ENCODE peak calls at places on chromosomes 2 and 18, in seven cellular contexts. M, Q, A, E, I, D and B are unnamed samples.

GRCh38 chr2:178870703-178871102 is 63.5 kb upstream of the TTN start:
- DNase-seq in I (peak; percentile 71), A (peak; percentile 17), Q (no peak), E (no peak), D (no peak), M (no peak), B (no peak)

GRCh38 chr18:9135912-9136314 is 668 bp upstream of the ANKRD12 start:
- DNase-seq in I (no peak), E (no peak), D (no peak), M (no peak), A (peak; percentile 67), Q (no peak), B (no peak)

GRCh38 chr18:24395049-24395780 is 2.4 kb downstream of the OSBPL1A start:
- DNase-seq in M (no peak), A (peak; percentile 11), D (no peak), E (no peak), Q (no peak), I (no peak), B (peak; percentile 12)

GRCh38 chr2:15943378-15943851 is 3.1 kb downstream of the MYCN start:
- DNase-seq in E (no peak), M (no peak), A (peak; percentile 18), D (peak; percentile 62), Q (no peak), I (no peak), B (peak; percentile 11)

GRCh38 chr2:219459460-219460311 is 25.0 kb downstream of the SPEG start:
- DNase-seq in Q (peak; percentile 28), D (peak; percentile 64), A (peak; percentile 77), I (peak; percentile 76), M (no peak), E (peak; percentile 20), B (peak; percentile 24)

GRCh38 chr2:158716091-158716815 is 78.9 kb upstream of the DAPL1 start:
- DNase-seq in Q (no peak), D (no peak), A (no peak), M (no peak), E (no peak), I (no peak), B (peak; percentile 24)

GRCh38 chr2:165074884-165075283 is 119.6 kb upstream of the SLC38A11 start:
- DNase-seq in D (no peak), A (peak; percentile 4), M (no peak), I (no peak), Q (no peak), E (no peak), B (no peak)

GRCh38 chr2:221103930-221104329 is 468.2 kb downstream of the EPHA4 start:
- DNase-seq in E (no peak), M (no peak), D (no peak), A (no peak), I (no peak), Q (no peak), B (no peak)

GRCh38 chr2:113080134-113080533 is 12.4 kb downstream of the IL1F10 start:
- DNase-seq in M (no peak), E (peak; percentile 30), I (peak; percentile 60), D (peak; percentile 55), Q (peak; percentile 32), A (peak; percentile 65), B (no peak)

GRCh38 chr2:232111551-232111950 is 150.0 kb downstream of the DIS3L2 start:
- DNase-seq in D (no peak), E (no peak), I (no peak), A (no peak), M (no peak), Q (no peak), B (no peak)

GRCh38 chr2:190947139-190947538 is 66.5 kb downstream of the GLS start:
- DNase-seq in E (no peak), Q (no peak), D (no peak), I (peak; percentile 56), A (no peak), M (no peak), B (no peak)

GRCh38 chr2:113084249-113085000 is 16.7 kb downstream of the IL1F10 start:
- DNase-seq in E (no peak), M (no peak), A (peak; percentile 59), I (no peak), Q (no peak), D (no peak), B (no peak)

GRCh38 chr2:220373878-220374277 is 746.4 kb downstream of the SLC4A3 start:
- DNase-seq in D (no peak), A (no peak), M (no peak), Q (no peak), E (no peak), I (no peak), B (no peak)

GRCh38 chr2:127637725-127638252 is 8.2 kb upstream of the GPR17 start:
- DNase-seq in I (peak; percentile 98), D (no peak), Q (no peak), E (no peak), M (no peak), A (peak; percentile 80), B (peak; percentile 82)

GRCh38 chr18:76149284-76149683 is 345.8 kb downstream of the ZNF516 start:
- DNase-seq in D (no peak), E (no peak), M (no peak), I (no peak), A (no peak), Q (no peak), B (no peak)

GRCh38 chr18:63788447-63789096 is 13.4 kb downstream of the SERPINB7 start:
- DNase-seq in E (no peak), D (no peak), I (peak; percentile 88), M (no peak), A (peak; percentile 90), Q (peak; percentile 43), B (peak; percentile 69)

GRCh38 chr18:55396267-55396905 is 191.6 kb downstream of the TCF4 start:
- DNase-seq in Q (no peak), I (no peak), A (no peak), E (no peak), M (no peak), D (no peak), B (no peak)

GRCh38 chr2:176781570-176782217 is 430.9 kb upstream of the HNRNPA3 start:
- DNase-seq in Q (no peak), I (peak; percentile 21), A (peak; percentile 9), D (no peak), E (no peak), M (no peak), B (no peak)

GRCh38 chr2:24297663-24298062 is 62.7 kb downstream of the ITSN2 start:
- DNase-seq in Q (no peak), A (no peak), I (no peak), E (no peak), D (no peak), M (no peak), B (no peak)

GRCh38 chr2:238026953-238027505 is 33.8 kb upstream of the SCLY start:
- DNase-seq in E (no peak), A (no peak), I (no peak), M (no peak), D (no peak), Q (no peak), B (no peak)

GRCh38 chr18:77866309-77866708 is 616.7 kb downstream of the GALR1 start:
- DNase-seq in D (no peak), E (no peak), A (peak; percentile 12), I (no peak), M (no peak), Q (no peak), B (no peak)

GRCh38 chr18:47737198-47737830 is 193.1 kb downstream of the SMAD2 start:
- DNase-seq in E (no peak), D (no peak), A (no peak), I (no peak), Q (no peak), M (no peak), B (no peak)

GRCh38 chr18:13912601-13913000 is 2.7 kb downstream of the MC2R start:
- DNase-seq in Q (no peak), I (no peak), E (no peak), M (no peak), A (no peak), D (no peak), B (no peak)

GRCh38 chr2:46690825-46691224 is 211.5 kb downstream of the TMEM247 start:
- DNase-seq in E (no peak), D (no peak), M (no peak), A (no peak), I (peak; percentile 96), Q (no peak), B (no peak)

GRCh38 chr2:171066110-171066509 is 94.6 kb downstream of the TLK1 start:
- DNase-seq in M (no peak), A (no peak), Q (no peak), D (no peak), E (no peak), I (no peak), B (no peak)

GRCh38 chr2:152542995-152543481 is 174.2 kb downstream of the PRPF40A start:
- DNase-seq in E (no peak), A (no peak), D (peak; percentile 48), M (no peak), I (peak; percentile 87), Q (no peak), B (peak; percentile 93)

GRCh38 chr18:74082476-74083070 is 65.1 kb downstream of the FBXO15 start:
- DNase-seq in Q (peak; percentile 49), E (peak; percentile 13), A (peak; percentile 74), M (no peak), I (no peak), D (peak; percentile 8), B (no peak)

GRCh38 chr18:34880882-34881852 is 160.0 kb upstream of the MAPRE2 start:
- DNase-seq in M (no peak), E (no peak), A (peak; percentile 12), I (no peak), D (no peak), Q (no peak), B (peak; percentile 4)

GRCh38 chr2:217248312-217248935 is 388.6 kb upstream of the TNP1 start:
- DNase-seq in I (no peak), M (no peak), A (peak; percentile 78), Q (no peak), E (no peak), D (no peak), B (no peak)

GRCh38 chr2:239017491-239018098 is 169.7 kb downstream of the TWIST2 start:
- DNase-seq in A (no peak), I (no peak), M (no peak), D (no peak), Q (no peak), E (no peak), B (no peak)

GRCh38 chr2:240822280-240822847 is 2.3 kb upstream of the KIF1A start:
- DNase-seq in I (no peak), E (no peak), A (no peak), M (no peak), D (no peak), Q (no peak), B (no peak)

GRCh38 chr2:75523313-75524275 is 37.1 kb downstream of the EVA1A start:
- DNase-seq in Q (peak; percentile 4), D (no peak), E (no peak), I (peak; percentile 98), M (no peak), A (no peak), B (peak; percentile 88)

GRCh38 chr2:44455877-44456276 is 94.1 kb downstream of the CAMKMT start:
- DNase-seq in I (no peak), E (no peak), A (no peak), M (no peak), Q (no peak), D (no peak), B (no peak)

GRCh38 chr2:227474406-227474805 is 2.5 kb downstream of the AGFG1 start:
- DNase-seq in I (no peak), Q (no peak), M (no peak), A (no peak), E (no peak), D (no peak), B (no peak)

GRCh38 chr2:221571108-221571390 is 1.1 kb downstream of the EPHA4 start:
- DNase-seq in D (no peak), M (no peak), E (peak; percentile 5), I (no peak), Q (no peak), A (no peak), B (no peak)

GRCh38 chr18:62566199-62566598 is 43.4 kb downstream of the ZCCHC2 start:
- DNase-seq in I (no peak), M (no peak), E (no peak), D (no peak), Q (no peak), A (peak; percentile 57), B (no peak)